ENCODE peak calls at places on chromosomes 2 and 18, in six cellular contexts. N is GM04504; J is SJSA1; G is foreskin keratinocyte; W is activated T-helper 9 cell treated with anti-CD3 and anti-CD28 coated beads, Interleukin-2, amount 50 U/mL, for 16 hours; U is A549. C is an unnamed sample.

GRCh38 chr2:232042911-232043564 is 81.5 kb downstream of the DIS3L2 start:
- DNase-seq in N (peak), U (no peak), J (no peak), G (peak), W (no peak), C (peak)

GRCh38 chr2:15729709-15730544 is 138.3 kb downstream of the DDX1 start:
- DNase-seq in W (no peak), G (no peak), N (no peak), J (no peak), U (no peak), C (no peak)

GRCh38 chr2:179898873-179899272 is 37.5 kb upstream of the ZNF385B start:
- DNase-seq in G (peak), N (no peak), U (no peak), J (no peak), W (no peak), C (peak)

GRCh38 chr2:30622452-30622851 is 175.4 kb downstream of the LCLAT1 start:
- DNase-seq in U (no peak), W (no peak), G (no peak), N (no peak), J (no peak), C (no peak)

GRCh38 chr18:76504749-76505148 is 9.7 kb upstream of the ZNF516 start:
- DNase-seq in G (no peak), J (no peak), W (no peak), U (no peak), N (no peak), C (no peak)

GRCh38 chr2:23520256-23520655 is 135.3 kb downstream of the KLHL29 start:
- DNase-seq in U (no peak), N (no peak), G (no peak), J (no peak), W (no peak), C (no peak)

GRCh38 chr2:138373993-138374408 is 127.6 kb upstream of the SPOPL start:
- DNase-seq in N (no peak), G (peak), J (no peak), W (no peak), U (peak), C (peak)

GRCh38 chr2:112062894-112063293 is 7.8 kb downstream of the TMEM87B start:
- DNase-seq in J (no peak), U (no peak), W (no peak), G (no peak), N (no peak), C (no peak)

GRCh38 chr2:239150125-239151011 is 250.5 kb downstream of the HDAC4 start:
- DNase-seq in W (no peak), U (no peak), J (no peak), G (peak), N (no peak), C (no peak)

GRCh38 chr2:85393836-85394235 is 16.3 kb downstream of the CAPG start:
- DNase-seq in U (no peak), G (no peak), J (no peak), N (no peak), W (no peak), C (no peak)

GRCh38 chr18:77067315-77068061 is 65.1 kb downstream of the MBP start:
- DNase-seq in U (peak), J (peak), W (peak), G (peak), N (peak), C (peak)

GRCh38 chr2:78686754-78687153 is 338.7 kb upstream of the REG3G start:
- DNase-seq in G (no peak), N (no peak), J (no peak), W (no peak), U (no peak), C (no peak)

GRCh38 chr2:134195341-134195740 is 58.5 kb upstream of the MGAT5 start:
- DNase-seq in J (no peak), N (no peak), G (no peak), W (no peak), U (no peak), C (no peak)

GRCh38 chr18:59988098-59988706 is 88.4 kb downstream of the PMAIP1 start:
- DNase-seq in N (peak), J (no peak), U (peak), G (no peak), W (peak), C (peak)

GRCh38 chr2:25371253-25372241 is 29.8 kb upstream of the DNMT3A start:
- DNase-seq in W (no peak), J (peak), N (no peak), U (no peak), G (no peak), C (no peak)

GRCh38 chr2:127255721-127256120 is 35.6 kb upstream of the CYP27C1 start:
- DNase-seq in G (no peak), J (no peak), W (no peak), N (no peak), U (no peak), C (no peak)

GRCh38 chr2:62116983-62117382 is 78.9 kb upstream of the B3GNT2 start:
- DNase-seq in J (no peak), W (no peak), G (no peak), N (no peak), U (no peak), C (no peak)

GRCh38 chr2:209496586-209496982 is 72.7 kb downstream of the MAP2 start:
- DNase-seq in N (no peak), W (no peak), G (peak), J (no peak), U (no peak), C (peak)

GRCh38 chr18:984004-984403 is 79.3 kb downstream of the ADCYAP1 start:
- DNase-seq in U (no peak), J (no peak), G (no peak), N (no peak), W (no peak), C (no peak)

GRCh38 chr2:134436706-134437105 is 182.8 kb downstream of the MGAT5 start:
- DNase-seq in N (no peak), W (no peak), G (peak), J (no peak), U (no peak), C (peak)

GRCh38 chr2:130728007-130728454 is 839 bp upstream of the GPR148 start:
- DNase-seq in W (no peak), N (no peak), J (no peak), G (no peak), U (no peak), C (no peak)

GRCh38 chr2:175275499-175275898 is 94.0 kb upstream of the ATP5MC3 start:
- DNase-seq in N (no peak), U (no peak), G (no peak), W (no peak), J (no peak), C (no peak)

GRCh38 chr2:158761626-158762025 is 33.5 kb upstream of the DAPL1 start:
- DNase-seq in G (peak), W (no peak), N (peak), U (no peak), J (no peak), C (peak)

GRCh38 chr2:38093503-38093902 is 17.6 kb upstream of the CYP1B1 start:
- DNase-seq in J (no peak), W (no peak), N (no peak), G (no peak), U (no peak), C (peak)

C was measured in HT1080.